ENCODE peak calls at places on chromosomes 1 and 21, in seven cellular contexts. V, R, U, E, F, Y and P are unnamed samples.

GRCh38 chr1:58583496-58583895 is 6.4 kb upstream of the TACSTD2 start:
- DNase-seq in V (peak), R (no peak), U (no peak), E (no peak), F (no peak), Y (no peak), P (no peak)

GRCh38 chr1:157482717-157483116 is 69.6 kb downstream of the FCRL5 start:
- DNase-seq in V (no peak), R (no peak), U (no peak), E (no peak), F (no peak), Y (no peak), P (no peak)

GRCh38 chr1:183023601-183024351 is 556 bp downstream of the LAMC1 start:
- DNase-seq in V (no peak), R (peak), U (peak), E (peak), F (peak), Y (no peak), P (peak)

GRCh38 chr1:162299018-162299417 is 77.6 kb downstream of the SPATA46 start:
- DNase-seq in V (no peak), R (no peak), U (no peak), E (no peak), F (no peak), Y (no peak), P (no peak)

GRCh38 chr1:27153927-27154358 is 982 bp downstream of the SLC9A1 start:
- DNase-seq in V (no peak), R (no peak), U (no peak), E (no peak), F (peak), Y (no peak), P (no peak)

GRCh38 chr1:96598416-96599168 is 123.0 kb upstream of the PTBP2 start:
- DNase-seq in V (no peak), R (peak), U (no peak), E (no peak), F (no peak), Y (peak), P (no peak)

GRCh38 chr21:40902299-40902698 is 55.3 kb upstream of the DSCAM start:
- DNase-seq in V (no peak), R (peak), U (no peak), E (peak), F (no peak), Y (no peak), P (no peak)

GRCh38 chr1:222893255-222893654 is 78.4 kb downstream of the DISP1 start:
- DNase-seq in V (no peak), R (no peak), U (no peak), E (no peak), F (no peak), Y (no peak), P (no peak)

GRCh38 chr1:91672601-91673161 is 172.0 kb downstream of the CDC7 start:
- DNase-seq in V (no peak), R (no peak), U (no peak), E (no peak), F (peak), Y (no peak), P (no peak)

GRCh38 chr1:153032073-153032472 is 1.1 kb downstream of the SPRR1B start:
- DNase-seq in V (no peak), R (no peak), U (no peak), E (no peak), F (no peak), Y (no peak), P (no peak)

GRCh38 chr1:234731371-234732085 is 121.5 kb upstream of the IRF2BP2 start:
- DNase-seq in V (no peak), R (peak), U (no peak), E (no peak), F (peak), Y (peak), P (no peak)

GRCh38 chr1:159866905-159867304 is 4.4 kb upstream of the VSIG8 start:
- DNase-seq in V (no peak), R (no peak), U (no peak), E (no peak), F (no peak), Y (no peak), P (no peak)